ENCODE peak calls at places on chromosomes 2 and 18, in six cellular contexts. Y is aorta, M is psoas muscle, V is IMR-90, W is GM12878, O is epithelial cell of esophagus. S is an unnamed sample.

GRCh38 chr2:69348781-69349180 is 38.2 kb downstream of the GFPT1 start:
- DNase-seq in Y (no peak), M (no peak), V (no peak), W (no peak), O (no peak), S (no peak)

GRCh38 chr18:59509477-59510173 is 150.6 kb upstream of the LMAN1 start:
- DNase-seq in Y (no peak), M (peak), V (no peak), W (no peak), O (no peak), S (no peak)

GRCh38 chr2:233491326-233491725 is 75.3 kb downstream of the USP40 start:
- DNase-seq in Y (no peak), M (no peak), V (no peak), W (no peak), O (peak), S (no peak)

GRCh38 chr2:229852565-229852964 is 69.2 kb downstream of the TRIP12 start:
- DNase-seq in Y (no peak), M (no peak), V (peak), W (peak), O (peak), S (no peak)

GRCh38 chr2:237492137-237492890 is 5.3 kb downstream of the MLPH start:
- DNase-seq in Y (peak), M (no peak), V (no peak), W (no peak), O (no peak), S (no peak)

GRCh38 chr2:145108385-145108784 is 588.5 kb upstream of the ZEB2 start:
- DNase-seq in Y (no peak), M (no peak), V (peak), W (no peak), O (no peak), S (no peak)

GRCh38 chr2:177606636-177607035 is 214.1 kb downstream of the AGPS start:
- DNase-seq in Y (no peak), M (no peak), V (peak), W (no peak), O (no peak), S (no peak)

GRCh38 chr2:201152517-201152916 is 30.4 kb upstream of the CASP10 start:
- DNase-seq in Y (no peak), M (no peak), V (no peak), W (no peak), O (no peak), S (no peak)

GRCh38 chr18:73679941-73680700 is 467.5 kb downstream of the FBXO15 start:
- DNase-seq in Y (no peak), M (no peak), V (peak), W (no peak), O (peak), S (no peak)

GRCh38 chr2:122531803-122532344 is 776.4 kb downstream of the TSN start:
- DNase-seq in Y (no peak), M (no peak), V (no peak), W (no peak), O (no peak), S (no peak)

GRCh38 chr18:43587538-43588153 is 310.4 kb upstream of the SYT4 start:
- DNase-seq in Y (no peak), M (no peak), V (peak), W (no peak), O (peak), S (no peak)

GRCh38 chr2:120854014-120854620 is 118.4 kb downstream of the GLI2 start:
- DNase-seq in Y (peak), M (no peak), V (no peak), W (no peak), O (no peak), S (no peak)

GRCh38 chr2:195925120-195925519 is 143.5 kb downstream of the DNAH7 start:
- DNase-seq in Y (no peak), M (no peak), V (no peak), W (no peak), O (no peak), S (no peak)

GRCh38 chr2:143909577-143909976 is 610.3 kb downstream of the ZEB2 start:
- DNase-seq in Y (no peak), M (no peak), V (no peak), W (no peak), O (no peak), S (no peak)

GRCh38 chr18:3596324-3597158 is 146.6 kb downstream of the TGIF1 start:
- DNase-seq in Y (no peak), M (peak), V (peak), W (no peak), O (peak), S (no peak)

GRCh38 chr2:196275646-196276352 is 104.4 kb upstream of the STK17B start:
- DNase-seq in Y (no peak), M (no peak), V (peak), W (no peak), O (no peak), S (no peak)

GRCh38 chr2:218860950-218861381 is 1.4 kb downstream of the WNT6 start:
- DNase-seq in Y (peak), M (peak), V (peak), W (no peak), O (peak), S (no peak)

GRCh38 chr2:119662297-119662696 is 16.7 kb upstream of the TMEM177 start:
- DNase-seq in Y (no peak), M (no peak), V (no peak), W (no peak), O (no peak), S (no peak)

GRCh38 chr2:109102588-109103233 is 26.3 kb upstream of the SH3RF3 start:
- DNase-seq in Y (peak), M (no peak), V (no peak), W (no peak), O (no peak), S (no peak)

GRCh38 chr18:32918692-32919250 is 145.9 kb upstream of the KLHL14 start:
- DNase-seq in Y (no peak), M (no peak), V (no peak), W (no peak), O (no peak), S (no peak)

GRCh38 chr2:101887328-101887727 is 104.4 kb upstream of the IL1R2 start:
- DNase-seq in Y (no peak), M (no peak), V (no peak), W (no peak), O (no peak), S (no peak)

GRCh38 chr2:228048838-228049490 is 132.5 kb downstream of the SPHKAP start:
- DNase-seq in Y (no peak), M (no peak), V (peak), W (no peak), O (peak), S (no peak)

GRCh38 chr18:3493501-3494244 is 43.7 kb downstream of the TGIF1 start:
- DNase-seq in Y (no peak), M (no peak), V (no peak), W (no peak), O (no peak), S (no peak)

GRCh38 chr2:31688282-31688681 is 107.5 kb upstream of the SRD5A2 start:
- DNase-seq in Y (no peak), M (no peak), V (no peak), W (no peak), O (no peak), S (no peak)

GRCh38 chr18:44719519-44720060 is 38.9 kb downstream of the SETBP1 start:
- DNase-seq in Y (no peak), M (no peak), V (no peak), W (no peak), O (no peak), S (no peak)

GRCh38 chr18:21112140-21112473 is 494 bp upstream of the ROCK1 start:
- DNase-seq in Y (peak), M (peak), V (no peak), W (no peak), O (no peak), S (no peak)

GRCh38 chr18:14577971-14578370 is 34.6 kb upstream of the POTEC start:
- DNase-seq in Y (no peak), M (no peak), V (no peak), W (no peak), O (no peak), S (no peak)

GRCh38 chr2:10091182-10091932 is 11.1 kb upstream of the CYS1 start:
- DNase-seq in Y (peak), M (no peak), V (no peak), W (no peak), O (no peak), S (no peak)

GRCh38 chr2:195861821-195862220 is 204.8 kb downstream of the SLC39A10 start:
- DNase-seq in Y (no peak), M (no peak), V (peak), W (no peak), O (no peak), S (peak)

GRCh38 chr2:216222650-216223352 is 113.7 kb downstream of the XRCC5 start:
- DNase-seq in Y (no peak), M (no peak), V (peak), W (peak), O (peak), S (no peak)

GRCh38 chr2:7891312-7891711 is 790.5 kb upstream of the ID2 start:
- DNase-seq in Y (no peak), M (no peak), V (no peak), W (no peak), O (no peak), S (no peak)

GRCh38 chr2:177754476-177754873 is 318.1 kb downstream of the PDE11A start:
- DNase-seq in Y (no peak), M (no peak), V (no peak), W (no peak), O (no peak), S (no peak)

GRCh38 chr18:8798996-8799395 is 93.6 kb downstream of the MTCL1 start:
- DNase-seq in Y (no peak), M (peak), V (no peak), W (no peak), O (no peak), S (no peak)

GRCh38 chr18:8800876-8801262 is 95.5 kb downstream of the MTCL1 start:
- DNase-seq in Y (no peak), M (no peak), V (no peak), W (no peak), O (no peak), S (no peak)

GRCh38 chr18:8800041-8800441 is 94.7 kb downstream of the MTCL1 start:
- DNase-seq in Y (no peak), M (peak), V (peak), W (no peak), O (no peak), S (peak)

GRCh38 chr18:8800445-8800844 is 95.1 kb downstream of the MTCL1 start:
- DNase-seq in Y (no peak), M (no peak), V (peak), W (no peak), O (peak), S (peak)

DNA sequence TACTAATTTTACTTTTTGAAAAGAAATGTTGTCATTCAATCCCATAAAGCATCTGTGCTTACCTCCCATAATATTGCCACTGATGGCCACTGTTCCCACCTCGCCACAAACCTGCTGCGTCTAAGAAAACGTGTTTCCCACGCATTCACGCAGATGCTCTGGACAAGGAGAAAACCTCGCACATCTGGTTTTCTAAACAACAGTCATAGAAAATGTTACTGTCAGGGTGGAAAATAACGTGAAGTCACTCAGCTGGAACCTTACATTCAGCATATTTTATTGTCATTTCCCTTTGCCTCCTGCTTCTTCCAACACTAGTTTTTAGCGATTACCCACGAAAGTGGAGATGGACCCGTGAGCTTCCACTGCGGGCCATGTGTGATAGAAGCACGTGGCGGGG is 94.2 kb downstream of the MTCL1 start:
- DNase-seq in Y (no peak), M (no peak), V (peak), W (no peak), O (no peak), S (no peak)
- H3K4me3 ChIP-seq in Y (no peak), M (no peak), V (no peak), W (no peak), O (no peak), S (no peak)

GRCh38 chr2:97717618-97718005 is 4.2 kb downstream of the ZAP70 start:
- DNase-seq in Y (no peak), M (no peak), V (no peak), W (no peak), O (no peak), S (no peak)

GRCh38 chr2:97714950-97715652 is 1.7 kb downstream of the ZAP70 start:
- DNase-seq in Y (peak), M (no peak), V (no peak), W (no peak), O (no peak), S (no peak)

GRCh38 chr2:97716695-97717617 is 3.6 kb downstream of the ZAP70 start:
- DNase-seq in Y (peak), M (no peak), V (no peak), W (no peak), O (no peak), S (no peak)

GRCh38 chr2:97714084-97714949 is 941 bp downstream of the ZAP70 start:
- DNase-seq in Y (peak), M (no peak), V (no peak), W (no peak), O (peak), S (no peak)

DNA sequence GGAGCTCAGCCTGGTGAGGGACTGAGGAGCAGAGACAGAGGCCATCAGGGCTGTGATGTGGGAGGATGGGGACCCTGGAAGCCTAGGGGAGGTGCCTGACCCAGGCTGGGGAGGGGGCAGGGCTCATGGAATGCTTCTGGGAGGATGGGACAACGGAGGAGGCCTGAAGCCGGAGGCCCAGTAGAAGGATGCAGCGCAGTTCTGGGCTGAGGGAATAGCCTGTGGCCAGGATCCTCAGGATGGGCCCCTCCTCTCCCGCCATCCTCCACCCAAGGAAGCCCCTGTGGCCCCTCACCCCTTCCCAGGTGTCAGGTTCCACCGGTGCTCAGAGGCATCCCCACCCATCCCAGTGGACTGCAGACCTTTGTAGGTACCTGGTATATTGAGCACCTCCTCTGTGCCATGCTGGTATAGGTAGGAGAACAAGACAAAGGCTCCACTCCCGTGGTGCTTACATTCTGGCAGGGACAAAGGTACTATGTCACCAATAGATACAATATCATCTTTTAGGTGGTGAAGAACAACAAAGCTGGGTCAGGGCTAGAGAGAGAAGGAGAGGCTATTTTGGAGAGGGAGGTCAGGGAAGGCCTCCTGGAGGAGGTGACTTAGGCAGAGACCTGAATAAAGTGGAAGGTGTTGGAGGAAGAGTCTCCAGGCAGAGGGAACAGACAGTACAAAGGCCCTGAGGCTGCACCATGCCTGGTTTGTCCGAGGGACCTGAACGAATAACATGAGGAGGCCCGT is 2.7 kb downstream of the ZAP70 start:
- DNase-seq in Y (peak), M (no peak), V (no peak), W (no peak), O (no peak), S (no peak)
- H3K4me3 ChIP-seq in Y (no peak), M (no peak), V (no peak), W (no peak), O (no peak), S (no peak)

DNA sequence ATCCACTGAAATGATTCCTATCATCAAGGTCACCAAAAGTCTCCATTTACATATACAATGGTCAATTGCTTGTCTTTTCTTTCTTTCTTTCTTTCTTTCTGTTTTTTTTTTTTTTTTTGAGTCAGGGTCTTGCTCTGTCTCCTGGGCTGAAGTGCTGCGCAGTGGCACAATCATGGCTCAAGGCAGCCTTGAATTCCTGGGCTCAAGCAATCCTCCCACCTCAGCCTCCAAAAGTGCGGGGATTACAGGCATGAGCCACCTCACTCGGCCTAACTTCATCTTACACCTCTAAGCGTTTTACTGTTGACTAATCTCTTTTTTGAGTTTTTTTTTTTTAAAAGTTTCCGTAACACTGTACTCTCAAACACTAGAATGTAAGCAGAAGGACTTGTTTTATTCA is 867 bp downstream of the SF3B6 start:
- DNase-seq in Y (no peak), M (no peak), V (no peak), W (no peak), O (peak), S (no peak)
- H3K4me3 ChIP-seq in Y (no peak), M (peak), V (peak), W (peak), O (peak), S (peak)

GRCh38 chr2:57371186-57371585 is 675.4 kb upstream of the VRK2 start:
- DNase-seq in Y (no peak), M (no peak), V (no peak), W (no peak), O (no peak), S (no peak)
- H3K4me3 ChIP-seq in Y (no peak), M (no peak), V (no peak), W (no peak), O (no peak), S (no peak)

GRCh38 chr18:23977709-23978483 is 36.7 kb upstream of the TTC39C start:
- DNase-seq in Y (no peak), M (no peak), V (peak), W (no peak), O (no peak), S (no peak)

GRCh38 chr18:23986610-23987359 is 27.8 kb upstream of the TTC39C start:
- DNase-seq in Y (no peak), M (no peak), V (no peak), W (no peak), O (no peak), S (no peak)

GRCh38 chr18:23981369-23981768 is 33.2 kb upstream of the TTC39C start:
- DNase-seq in Y (no peak), M (no peak), V (no peak), W (peak), O (no peak), S (no peak)

GRCh38 chr18:23977103-23977502 is 37.5 kb upstream of the TTC39C start:
- DNase-seq in Y (no peak), M (no peak), V (no peak), W (no peak), O (no peak), S (no peak)

GRCh38 chr18:23982154-23983071 is 32.1 kb upstream of the TTC39C start:
- DNase-seq in Y (peak), M (peak), V (peak), W (no peak), O (no peak), S (no peak)
- H3K4me3 ChIP-seq in Y (no peak), M (no peak), V (peak), W (no peak), O (no peak), S (no peak)

GRCh38 chr18:76528477-76529432 is 33.7 kb upstream of the ZNF516 start:
- DNase-seq in Y (peak), M (peak), V (peak), W (peak), O (peak), S (no peak)
- H3K4me3 ChIP-seq in Y (no peak), M (peak), V (peak), W (peak), O (peak), S (peak)

GRCh38 chr18:54717673-54718435 is 110.4 kb upstream of the RAB27B start:
- DNase-seq in Y (no peak), M (no peak), V (no peak), W (peak), O (peak), S (no peak)
- H3K4me3 ChIP-seq in Y (no peak), M (no peak), V (no peak), W (no peak), O (no peak), S (peak)

DNA sequence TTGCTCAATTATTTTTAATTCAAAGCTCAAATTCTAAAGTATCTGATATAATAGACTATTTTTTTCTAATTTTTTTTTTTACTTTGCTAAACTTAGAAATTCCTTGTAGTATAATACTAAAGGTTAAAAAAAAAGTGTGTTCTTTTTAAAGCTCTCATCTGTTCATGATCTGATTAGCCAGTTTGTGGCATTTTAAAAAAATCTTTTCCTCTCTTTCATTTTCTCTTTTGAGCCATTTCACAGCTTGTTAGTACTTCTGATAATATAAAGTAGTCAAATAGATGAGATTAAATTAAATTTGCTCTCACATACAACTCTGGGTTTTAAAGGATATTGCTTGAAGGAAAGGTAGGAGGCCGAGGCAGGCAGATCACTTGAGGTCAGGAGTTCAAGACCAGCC is 40.7 kb upstream of the NEMP2 start:
- DNase-seq in Y (no peak), M (no peak), V (no peak), W (no peak), O (no peak), S (no peak)
- H3K4me3 ChIP-seq in Y (no peak), M (no peak), V (no peak), W (no peak), O (no peak), S (no peak)

GRCh38 chr2:104872034-104872865 is 18.3 kb downstream of the POU3F3 start:
- DNase-seq in Y (no peak), M (no peak), V (no peak), W (no peak), O (no peak), S (no peak)
- H3K4me3 ChIP-seq in Y (no peak), M (peak), V (no peak), W (no peak), O (no peak), S (no peak)

GRCh38 chr2:40397720-40398119 is 54.2 kb downstream of the SLC8A1 start:
- DNase-seq in Y (no peak), M (no peak), V (no peak), W (no peak), O (no peak), S (no peak)

GRCh38 chr2:40394030-40394429 is 57.9 kb downstream of the SLC8A1 start:
- DNase-seq in Y (no peak), M (no peak), V (no peak), W (no peak), O (no peak), S (no peak)

GRCh38 chr2:40395169-40396023 is 56.5 kb downstream of the SLC8A1 start:
- DNase-seq in Y (no peak), M (no peak), V (no peak), W (no peak), O (peak), S (no peak)

GRCh38 chr2:40400336-40400953 is 51.4 kb downstream of the SLC8A1 start:
- DNase-seq in Y (no peak), M (no peak), V (no peak), W (no peak), O (no peak), S (no peak)

GRCh38 chr2:40394597-40394996 is 57.3 kb downstream of the SLC8A1 start:
- DNase-seq in Y (no peak), M (no peak), V (no peak), W (no peak), O (no peak), S (no peak)
- H3K4me3 ChIP-seq in Y (no peak), M (no peak), V (no peak), W (no peak), O (no peak), S (no peak)

S was measured in AG04449.